ENCODE peak calls at places on chromosomes 5 and 9, in four cellular contexts. L, U, Q and T are unnamed samples.

GRCh38 chr9:94823710-94824109 is 97.2 kb downstream of the AOPEP start:
- DNase-seq in L (no peak), U (no peak), Q (no peak), T (no peak)

GRCh38 chr5:92401492-92401891 is 1018.4 kb upstream of the ARRDC3 start:
- DNase-seq in L (no peak), U (no peak), Q (no peak), T (no peak)

GRCh38 chr9:86939311-86939710 is 8.0 kb downstream of the GAS1 start:
- DNase-seq in L (no peak), Q (no peak), U (no peak), T (no peak)

GRCh38 chr5:121503111-121503840 is 348.4 kb upstream of the FTMT start:
- DNase-seq in Q (peak; percentile 13), L (no peak), U (no peak), T (peak; percentile 17)

GRCh38 chr5:115459844-115460243 is 84.7 kb downstream of the FEM1C start:
- DNase-seq in U (no peak), L (no peak), Q (no peak), T (no peak)

GRCh38 chr5:142644127-142644526 is 41.8 kb downstream of the FGF1 start:
- DNase-seq in Q (no peak), U (no peak), L (no peak), T (no peak)

GRCh38 chr5:169649486-169649885 is 12.4 kb downstream of the DOCK2 start:
- DNase-seq in U (no peak), L (no peak), Q (no peak), T (no peak)

GRCh38 chr5:172770374-172770674 is 671 bp downstream of the DUSP1 start:
- DNase-seq in U (no peak), Q (no peak), L (no peak), T (no peak)

GRCh38 chr5:143213851-143214363 is 189.6 kb downstream of the NR3C1 start:
- DNase-seq in L (no peak), U (peak; percentile 97), Q (no peak), T (no peak)

GRCh38 chr5:113166710-113167366 is 190.2 kb downstream of the DCP2 start:
- DNase-seq in L (peak; percentile 4), Q (peak; percentile 6), U (no peak), T (no peak)

GRCh38 chr9:111966851-111967250 is 70.2 kb downstream of the UGCG start:
- DNase-seq in U (no peak), Q (no peak), L (no peak), T (no peak)

GRCh38 chr5:156481741-156482140 is 154.8 kb downstream of the SGCD start:
- DNase-seq in Q (no peak), L (no peak), U (no peak), T (no peak)

GRCh38 chr9:8857330-8858249 is 1058.0 kb upstream of the DMAC1 start:
- DNase-seq in L (no peak), Q (no peak), U (no peak), T (peak; percentile 72)

GRCh38 chr5:6714221-6715041 is 1.2 kb downstream of the TENT4A start:
- DNase-seq in L (peak; percentile 38), U (no peak), Q (no peak), T (peak; percentile 78)

GRCh38 chr9:137506702-137507171 is 43.5 kb downstream of the PNPLA7 start:
- DNase-seq in L (no peak), Q (no peak), U (no peak), T (no peak)

GRCh38 chr9:123394291-123395235 is 38.6 kb downstream of the CRB2 start:
- DNase-seq in U (no peak), L (no peak), Q (no peak), T (no peak)

GRCh38 chr5:107523019-107523680 is 147.6 kb downstream of the EFNA5 start:
- DNase-seq in Q (no peak), U (no peak), L (peak; percentile 28), T (no peak)

GRCh38 chr5:147949711-147950573 is 43.6 kb upstream of the C5orf46 start:
- DNase-seq in L (peak; percentile 60), U (no peak), Q (peak; percentile 37), T (peak; percentile 67)

GRCh38 chr5:177357459-177358332 is at the start of gene RGS14:
- DNase-seq in L (no peak), Q (no peak), U (peak; percentile 77), T (no peak)
- TF ChIP-seq PBX3 in L (no peak), Q (no peak), U (no peak), T (no peak)

GRCh38 chr9:121498150-121498486 is 1.5 kb downstream of the GGTA1 start:
- DNase-seq in U (peak; percentile 21), Q (peak; percentile 67), L (peak; percentile 94), T (peak; percentile 82)
- TF ChIP-seq SMC3 in U (peak; percentile 39), Q (peak; percentile 9), L (peak; percentile 27), T (peak; percentile 47)

GRCh38 chr5:111742595-111742994 is 14.4 kb downstream of the NREP start:
- DNase-seq in U (no peak), Q (peak; percentile 96), L (no peak), T (no peak)

GRCh38 chr5:111742166-111742565 is 14.8 kb downstream of the NREP start:
- DNase-seq in U (no peak), L (no peak), Q (no peak), T (no peak)

GRCh38 chr5:111743521-111743920 is 13.5 kb downstream of the NREP start:
- DNase-seq in U (no peak), Q (no peak), L (no peak), T (no peak)

GRCh38 chr5:111739423-111739822 is 17.6 kb downstream of the NREP start:
- DNase-seq in L (no peak), U (no peak), Q (no peak), T (no peak)

DNA sequence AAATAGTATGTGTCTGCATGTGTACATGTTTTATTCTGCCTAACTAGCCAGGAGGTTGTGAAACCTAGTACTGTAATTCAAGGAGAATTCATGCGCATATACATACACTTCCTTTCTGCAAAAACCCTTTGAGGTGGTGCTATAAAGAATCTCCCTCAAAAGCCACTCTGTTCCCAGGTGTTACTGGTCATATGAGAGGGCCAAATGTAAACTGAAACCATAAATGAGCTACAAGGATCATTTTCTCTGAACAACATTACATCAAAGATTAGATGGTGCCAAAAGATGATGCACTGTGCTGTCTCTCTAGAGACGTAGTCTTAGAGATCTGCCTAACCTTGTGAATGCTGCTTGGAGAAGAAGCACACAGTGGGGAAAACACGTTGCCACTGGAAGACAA is 15.7 kb downstream of the NREP start:
- DNase-seq in U (no peak), Q (no peak), L (no peak), T (no peak)
- H3K4me2 ChIP-seq in U (no peak overlapping the region), Q (peak overlapping the region; percentile 92), L (no peak overlapping the region), T (no peak overlapping the region)

GRCh38 chr5:84685121-84685520 is 300.4 kb upstream of the EDIL3 start:
- DNase-seq in L (no peak), Q (no peak), U (no peak), T (no peak)

GRCh38 chr5:84683594-84683993 is 298.9 kb upstream of the EDIL3 start:
- DNase-seq in Q (no peak), U (no peak), L (no peak), T (no peak)

GRCh38 chr5:84680908-84681307 is 296.2 kb upstream of the EDIL3 start:
- DNase-seq in Q (no peak), U (no peak), L (no peak), T (no peak)

GRCh38 chr5:84682531-84682930 is 297.9 kb upstream of the EDIL3 start:
- DNase-seq in L (no peak), Q (no peak), U (no peak), T (no peak)
- TF ChIP-seq PBX3 in L (no peak), Q (no peak), U (no peak), T (no peak)

GRCh38 chr9:88923653-88924284 is 67.5 kb upstream of the S1PR3 start:
- DNase-seq in Q (no peak), U (no peak), L (no peak), T (no peak)

GRCh38 chr9:88932766-88933165 is 58.5 kb upstream of the S1PR3 start:
- DNase-seq in L (no peak), U (no peak), Q (no peak), T (no peak)

GRCh38 chr9:88930716-88931115 is 60.6 kb upstream of the S1PR3 start:
- DNase-seq in Q (no peak), L (no peak), U (no peak), T (no peak)

GRCh38 chr9:88925471-88925870 is 65.8 kb upstream of the S1PR3 start:
- DNase-seq in L (no peak), Q (no peak), U (no peak), T (no peak)

GRCh38 chr9:88927510-88927909 is 63.8 kb upstream of the S1PR3 start:
- DNase-seq in L (no peak), Q (no peak), U (no peak), T (no peak)
- TF ChIP-seq SMC3 in L (no peak), Q (no peak), U (no peak), T (no peak)